ENCODE peak calls at places on chromosomes 13 and 19, in ten cellular contexts. One of them, this sample, is unnamed.
A peak's percentile ranks its signal among the peaks of the same experiment; 100 is the strongest.

GRCh38 chr13:28527629-28528028 is 32.7 kb upstream of the FLT1 start:
- DNase-seq in iris pigment epithelial cell: no peak
- DNase-seq in cardiac fibroblast: no peak
- DNase-seq in ureter: no peak
- DNase-seq in lower leg skin: no peak
- DNase-seq in T-cell: no peak
- DNase-seq in dermis blood vessel endothelial cell: no peak
- DNase-seq in AG09309: no peak
- DNase-seq in stimulated activated CD4-positive, alpha-beta T cell treated with anti-CD3 and anti-CD28 coated beads, Interleukin-1b, Interleukin-23, amount 100 ng/mL, for 48 hours: no peak
- DNase-seq in iPS-NIHi11: no peak
- DNase-seq in this sample: no peak

GRCh38 chr13:27001705-27002104 is 169.9 kb downstream of the USP12 start:
- DNase-seq in iris pigment epithelial cell: no peak
- DNase-seq in cardiac fibroblast: no peak
- DNase-seq in ureter: no peak
- DNase-seq in lower leg skin: peak; percentile 37
- DNase-seq in T-cell: no peak
- DNase-seq in dermis blood vessel endothelial cell: no peak
- DNase-seq in AG09309: no peak
- DNase-seq in stimulated activated CD4-positive, alpha-beta T cell treated with anti-CD3 and anti-CD28 coated beads, Interleukin-1b, Interleukin-23, amount 100 ng/mL, for 48 hours: no peak
- DNase-seq in iPS-NIHi11: no peak
- DNase-seq in this sample: peak; percentile 60

GRCh38 chr19:4521170-4521887 is 3.0 kb upstream of the PLIN4 start:
- DNase-seq in iris pigment epithelial cell: no peak
- DNase-seq in cardiac fibroblast: peak; percentile 47
- DNase-seq in ureter: no peak
- DNase-seq in lower leg skin: no peak
- DNase-seq in T-cell: no peak
- DNase-seq in dermis blood vessel endothelial cell: no peak
- DNase-seq in AG09309: no peak
- DNase-seq in stimulated activated CD4-positive, alpha-beta T cell treated with anti-CD3 and anti-CD28 coated beads, Interleukin-1b, Interleukin-23, amount 100 ng/mL, for 48 hours: no peak
- DNase-seq in iPS-NIHi11: no peak
- DNase-seq in this sample: no peak

GRCh38 chr19:46654621-46655152 is 6.3 kb downstream of the DACT3 start:
- DNase-seq in iris pigment epithelial cell: no peak
- DNase-seq in cardiac fibroblast: no peak
- DNase-seq in ureter: no peak
- DNase-seq in lower leg skin: no peak
- DNase-seq in T-cell: no peak
- DNase-seq in dermis blood vessel endothelial cell: no peak
- DNase-seq in AG09309: no peak
- DNase-seq in stimulated activated CD4-positive, alpha-beta T cell treated with anti-CD3 and anti-CD28 coated beads, Interleukin-1b, Interleukin-23, amount 100 ng/mL, for 48 hours: no peak
- DNase-seq in iPS-NIHi11: peak; percentile 69
- DNase-seq in this sample: no peak

GRCh38 chr19:5339470-5339949 is 1.1 kb downstream of the PTPRS start:
- DNase-seq in iris pigment epithelial cell: no peak
- DNase-seq in cardiac fibroblast: no peak
- DNase-seq in ureter: no peak
- DNase-seq in lower leg skin: no peak
- DNase-seq in T-cell: no peak
- DNase-seq in dermis blood vessel endothelial cell: no peak
- DNase-seq in AG09309: no peak
- DNase-seq in stimulated activated CD4-positive, alpha-beta T cell treated with anti-CD3 and anti-CD28 coated beads, Interleukin-1b, Interleukin-23, amount 100 ng/mL, for 48 hours: no peak
- DNase-seq in iPS-NIHi11: peak; percentile 68
- DNase-seq in this sample: no peak

GRCh38 chr13:51047434-51048165 is 63.5 kb downstream of the C13orf42 start:
- DNase-seq in iris pigment epithelial cell: no peak
- DNase-seq in cardiac fibroblast: no peak
- DNase-seq in ureter: no peak
- DNase-seq in lower leg skin: no peak
- DNase-seq in T-cell: no peak
- DNase-seq in dermis blood vessel endothelial cell: no peak
- DNase-seq in AG09309: no peak
- DNase-seq in stimulated activated CD4-positive, alpha-beta T cell treated with anti-CD3 and anti-CD28 coated beads, Interleukin-1b, Interleukin-23, amount 100 ng/mL, for 48 hours: no peak
- DNase-seq in iPS-NIHi11: no peak
- DNase-seq in this sample: no peak

GRCh38 chr19:56299688-56300087 is 15.0 kb downstream of the ZSCAN5A start:
- DNase-seq in iris pigment epithelial cell: no peak
- DNase-seq in cardiac fibroblast: no peak
- DNase-seq in ureter: no peak
- DNase-seq in lower leg skin: no peak
- DNase-seq in T-cell: no peak
- DNase-seq in dermis blood vessel endothelial cell: no peak
- DNase-seq in AG09309: no peak
- DNase-seq in stimulated activated CD4-positive, alpha-beta T cell treated with anti-CD3 and anti-CD28 coated beads, Interleukin-1b, Interleukin-23, amount 100 ng/mL, for 48 hours: no peak
- DNase-seq in iPS-NIHi11: no peak
- DNase-seq in this sample: no peak

GRCh38 chr19:29615891-29616425 is 9.9 kb downstream of the POP4 start:
- DNase-seq in iris pigment epithelial cell: no peak
- DNase-seq in cardiac fibroblast: no peak
- DNase-seq in ureter: no peak
- DNase-seq in lower leg skin: no peak
- DNase-seq in T-cell: no peak
- DNase-seq in dermis blood vessel endothelial cell: no peak
- DNase-seq in AG09309: no peak
- DNase-seq in stimulated activated CD4-positive, alpha-beta T cell treated with anti-CD3 and anti-CD28 coated beads, Interleukin-1b, Interleukin-23, amount 100 ng/mL, for 48 hours: no peak
- DNase-seq in iPS-NIHi11: no peak
- DNase-seq in this sample: no peak

GRCh38 chr19:3586124-3586626 is 897 bp downstream of the GIPC3 start:
- DNase-seq in iris pigment epithelial cell: no peak
- DNase-seq in cardiac fibroblast: no peak
- DNase-seq in ureter: no peak
- DNase-seq in lower leg skin: no peak
- DNase-seq in T-cell: no peak
- DNase-seq in dermis blood vessel endothelial cell: no peak
- DNase-seq in AG09309: no peak
- DNase-seq in stimulated activated CD4-positive, alpha-beta T cell treated with anti-CD3 and anti-CD28 coated beads, Interleukin-1b, Interleukin-23, amount 100 ng/mL, for 48 hours: no peak
- DNase-seq in iPS-NIHi11: peak; percentile 87
- DNase-seq in this sample: no peak

GRCh38 chr19:49875801-49876421 is 1.2 kb downstream of the AKT1S1 start:
- DNase-seq in iris pigment epithelial cell: peak; percentile 39
- DNase-seq in cardiac fibroblast: no peak
- DNase-seq in ureter: peak; percentile 77
- DNase-seq in lower leg skin: peak; percentile 93
- DNase-seq in T-cell: peak; percentile 28
- DNase-seq in dermis blood vessel endothelial cell: peak; percentile 64
- DNase-seq in AG09309: no peak
- DNase-seq in stimulated activated CD4-positive, alpha-beta T cell treated with anti-CD3 and anti-CD28 coated beads, Interleukin-1b, Interleukin-23, amount 100 ng/mL, for 48 hours: peak; percentile 44
- DNase-seq in iPS-NIHi11: no peak
- DNase-seq in this sample: no peak

GRCh38 chr13:71626396-71626795 is 240.6 kb downstream of the DACH1 start:
- DNase-seq in iris pigment epithelial cell: no peak
- DNase-seq in cardiac fibroblast: no peak
- DNase-seq in ureter: no peak
- DNase-seq in lower leg skin: no peak
- DNase-seq in T-cell: no peak
- DNase-seq in dermis blood vessel endothelial cell: no peak
- DNase-seq in AG09309: no peak
- DNase-seq in stimulated activated CD4-positive, alpha-beta T cell treated with anti-CD3 and anti-CD28 coated beads, Interleukin-1b, Interleukin-23, amount 100 ng/mL, for 48 hours: no peak
- DNase-seq in iPS-NIHi11: no peak
- DNase-seq in this sample: no peak

GRCh38 chr19:49512970-49513745 is 697 bp downstream of the FCGRT start:
- DNase-seq in iris pigment epithelial cell: no peak
- DNase-seq in cardiac fibroblast: no peak
- DNase-seq in ureter: no peak
- DNase-seq in lower leg skin: peak; percentile 93
- DNase-seq in T-cell: no peak
- DNase-seq in dermis blood vessel endothelial cell: peak; percentile 52
- DNase-seq in AG09309: no peak
- DNase-seq in stimulated activated CD4-positive, alpha-beta T cell treated with anti-CD3 and anti-CD28 coated beads, Interleukin-1b, Interleukin-23, amount 100 ng/mL, for 48 hours: no peak
- DNase-seq in iPS-NIHi11: peak; percentile 81
- DNase-seq in this sample: no peak

This sample was measured in suprapubic skin.